ENCODE peak calls at places on chromosomes 11 and 22, in four cellular contexts. Z, T, Q and L are unnamed samples.

GRCh38 chr11:10310301-10310841 is 5.5 kb downstream of the ADM start:
- DNase-seq in Z (no peak), Q (no peak), T (no peak), L (no peak)

GRCh38 chr11:95289378-95289777 is 58.4 kb upstream of the SESN3 start:
- DNase-seq in Z (no peak), T (peak; percentile 8), Q (no peak), L (no peak)

GRCh38 chr11:9219115-9219514 is 46.0 kb downstream of the DENND5A start:
- DNase-seq in Z (no peak), Q (no peak), T (no peak), L (no peak)

GRCh38 chr11:130122141-130122575 is 37.4 kb upstream of the ST14 start:
- DNase-seq in Z (no peak), T (peak; percentile 60), Q (no peak), L (no peak)

GRCh38 chr11:19615503-19615902 is 97.1 kb upstream of the NAV2 start:
- DNase-seq in Z (no peak), Q (no peak), T (no peak), L (no peak)

GRCh38 chr11:128898580-128899344 is 7.6 kb downstream of the KCNJ5 start:
- DNase-seq in Q (no peak), Z (no peak), T (no peak), L (no peak)

GRCh38 chr22:30385913-30386312 is 1.3 kb downstream of the RNF215 start:
- DNase-seq in Z (no peak), T (no peak), Q (no peak), L (no peak)

GRCh38 chr11:132080121-132080520 is 709.7 kb downstream of the NTM start:
- DNase-seq in Z (no peak), T (no peak), Q (no peak), L (no peak)

GRCh38 chr11:116840224-116840745 is 2.9 kb upstream of the APOA1 start:
- DNase-seq in Q (peak; percentile 47), Z (peak; percentile 28), T (no peak), L (no peak)

GRCh38 chr22:46596819-46597218 is 23.4 kb upstream of the GRAMD4 start:
- DNase-seq in Z (no peak), Q (no peak), T (peak; percentile 76), L (no peak)

GRCh38 chr11:57199330-57199729 is 17.6 kb downstream of the LRRC55 start:
- DNase-seq in Z (no peak), T (no peak), Q (peak; percentile 33), L (no peak)

GRCh38 chr11:57203359-57203758 is 21.6 kb downstream of the LRRC55 start:
- DNase-seq in T (no peak), Q (no peak), Z (no peak), L (no peak)

GRCh38 chr11:57203882-57204281 is 22.1 kb downstream of the LRRC55 start:
- DNase-seq in T (no peak), Z (no peak), Q (no peak), L (no peak)

GRCh38 chr11:57202282-57202681 is 20.5 kb downstream of the LRRC55 start:
- DNase-seq in Q (no peak), T (no peak), Z (no peak), L (no peak)

GRCh38 chr11:57200937-57201336 is 19.2 kb downstream of the LRRC55 start:
- DNase-seq in Z (no peak), T (no peak), Q (no peak), L (no peak)
- TF ChIP-seq TCF7L2 in Z (no peak), T (no peak), Q (no peak), L (no peak)

GRCh38 chr22:17705565-17706450 is 67.3 kb downstream of the BCL2L13 start:
- DNase-seq in T (no peak), Z (no peak), Q (no peak), L (no peak)

GRCh38 chr22:17707526-17707925 is 66.7 kb downstream of the BID start:
- DNase-seq in T (no peak), Z (no peak), Q (no peak), L (no peak)

GRCh38 chr22:17706451-17706900 is 67.8 kb downstream of the BID start:
- DNase-seq in T (peak; percentile 54), Q (peak; percentile 36), Z (no peak), L (peak; percentile 83)

GRCh38 chr22:17710023-17710422 is 64.2 kb downstream of the BID start:
- DNase-seq in T (no peak), Q (no peak), Z (no peak), L (no peak)

GRCh38 chr22:17706947-17707346 is 67.3 kb downstream of the BID start:
- DNase-seq in Z (no peak), T (no peak), Q (no peak), L (no peak)
- H3K4me1 ChIP-seq in Z (peaks cover 3% of the 10 kb centered on the region), T (peaks cover 21% of the 10 kb centered on the region), Q (peaks cover 7% of the 10 kb centered on the region), L (peaks cover 18% of the 10 kb centered on the region)

DNA sequence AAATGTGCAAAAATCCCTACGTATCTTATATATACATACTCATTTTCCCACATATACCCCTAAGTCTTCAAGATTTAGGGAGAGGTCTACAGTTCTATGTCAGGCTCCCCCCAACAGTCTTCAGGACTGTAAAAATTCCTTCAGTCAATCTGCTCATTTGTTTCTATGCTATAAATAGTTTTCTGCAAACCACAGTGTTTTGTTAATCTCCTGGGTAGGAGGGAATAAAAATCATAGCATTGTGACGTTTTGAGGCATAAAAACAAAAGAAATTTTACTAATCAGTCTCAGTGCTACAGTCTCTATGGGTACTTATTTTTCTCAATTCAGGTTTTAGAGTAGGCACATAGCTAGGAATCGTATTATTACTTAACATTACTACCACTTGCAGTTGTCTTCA is 552.8 kb upstream of the LRRC4C start:
- DNase-seq in T (no peak), Z (no peak), Q (no peak), L (no peak)
- TF ChIP-seq TCF7L2 in T (no peak), Z (no peak), Q (no peak), L (no peak)

DNA sequence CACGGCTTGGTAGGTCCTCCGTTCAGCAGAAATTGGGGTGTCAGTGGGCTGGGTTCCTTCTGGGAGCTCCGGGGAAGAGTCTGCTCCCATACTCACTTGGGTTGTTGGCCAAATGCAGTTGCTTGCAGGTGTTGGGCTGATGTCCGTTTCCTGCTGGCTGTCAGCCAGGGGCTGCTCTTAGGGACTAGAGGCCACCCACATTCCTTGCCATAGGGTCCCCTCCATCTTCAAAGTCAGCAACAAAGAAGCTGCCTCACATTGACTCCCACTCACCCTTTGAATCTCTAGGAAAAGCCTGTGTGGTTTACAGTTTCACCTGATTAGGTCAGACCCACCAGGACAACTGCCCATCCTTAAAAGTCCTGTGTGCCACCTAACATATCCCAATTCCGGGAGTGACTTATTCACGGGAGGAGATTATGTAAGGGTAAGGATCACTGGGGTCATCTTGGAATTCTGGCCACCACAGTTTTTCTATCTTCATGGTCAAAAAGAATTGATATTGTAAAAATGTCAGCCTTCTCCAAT is 43.0 kb downstream of the TPCN2 start:
- DNase-seq in Z (no peak), Q (no peak), T (no peak), L (no peak)
- H3K4me1 ChIP-seq in Z (no peaks in the 10 kb centered on the region), Q (no peaks in the 10 kb centered on the region), T (peaks cover 25% of the 10 kb centered on the region), L (peaks cover 7% of the 10 kb centered on the region)

GRCh38 chr22:23179381-23180294 is 671 bp upstream of the BCR start:
- DNase-seq in T (no peak), Z (no peak), Q (no peak), L (no peak)
- TF ChIP-seq TCF7L2 in T (no peak), Z (no peak), Q (no peak), L (no peak)

GRCh38 chr11:44597358-44598009 is 32.0 kb downstream of the CD82 start:
- DNase-seq in Q (no peak), T (no peak), Z (no peak), L (no peak)

GRCh38 chr11:44596541-44597276 is 31.2 kb downstream of the CD82 start:
- DNase-seq in T (no peak), Z (no peak), Q (no peak), L (no peak)

GRCh38 chr11:44595964-44596381 is 30.5 kb downstream of the CD82 start:
- DNase-seq in Q (no peak), Z (no peak), T (no peak), L (no peak)

GRCh38 chr11:44593194-44593593 is 27.7 kb downstream of the CD82 start:
- DNase-seq in Q (no peak), T (no peak), Z (no peak), L (no peak)

DNA sequence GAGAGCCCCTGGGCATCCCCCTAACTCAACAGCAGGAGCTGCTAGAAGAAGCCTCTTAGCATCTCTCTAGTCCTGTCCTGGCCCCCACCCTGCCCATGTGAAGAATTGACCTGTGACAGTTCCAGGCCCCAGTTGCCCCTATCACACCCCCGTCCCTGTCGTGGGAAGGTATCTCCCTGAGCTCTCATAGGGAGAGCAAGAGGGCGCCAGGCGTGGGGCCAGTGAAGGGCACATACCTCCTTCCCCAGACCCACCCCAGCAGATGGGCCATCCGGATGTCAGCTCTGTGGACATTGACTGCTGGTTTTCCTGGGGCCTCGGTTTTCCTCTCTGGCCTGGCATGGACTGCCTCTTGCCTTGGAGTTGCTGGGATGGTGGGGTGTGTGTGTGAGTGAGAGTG is 29.5 kb downstream of the CD82 start:
- DNase-seq in T (no peak), Q (no peak), Z (no peak), L (no peak)
- H3K4me1 ChIP-seq in T (no peaks in the 10 kb centered on the region), Q (no peaks in the 10 kb centered on the region), Z (no peaks in the 10 kb centered on the region), L (no peaks in the 10 kb centered on the region)